ENCODE peak calls at places on chromosomes 2 and 18, in five cellular contexts. T is A549, X is HepG2, Y is GM12878, H is K562. F is an unnamed sample. For H3K9me3, the result is how much of the 10 kb centered on the place peaks cover.

GRCh38 chr2:235105821-235106359 is 154.1 kb downstream of the SH3BP4 start:
- DNase-seq in T (no peak), X (peak), Y (no peak), H (no peak), F (no peak)

GRCh38 chr2:177064417-177064816 is 148.2 kb upstream of the HNRNPA3 start:
- DNase-seq in T (no peak), X (no peak), Y (no peak), H (no peak), F (no peak)

GRCh38 chr18:12027046-12027445 is 45.7 kb downstream of the IMPA2 start:
- DNase-seq in T (no peak), X (no peak), Y (no peak), H (no peak), F (no peak)

GRCh38 chr2:44651974-44652373 is 289.5 kb upstream of the SIX3 start:
- DNase-seq in T (no peak), X (no peak), Y (no peak), H (no peak), F (no peak)

GRCh38 chr18:53380063-53380639 is 844.3 kb downstream of the MBD2 start:
- DNase-seq in T (peak), X (peak), Y (peak), H (peak), F (no peak)

GRCh38 chr2:32805104-32806095 is 141.4 kb upstream of the LTBP1 start:
- DNase-seq in T (peak), X (peak), Y (no peak), H (peak), F (no peak)

GRCh38 chr2:130354135-130354420 is 1.8 kb upstream of the PTPN18 start:
- DNase-seq in T (no peak), X (no peak), Y (no peak), H (no peak), F (peak)

GRCh38 chr2:231318436-231318835 is 77.1 kb upstream of the B3GNT7 start:
- DNase-seq in T (no peak), X (no peak), Y (no peak), H (no peak), F (no peak)

GRCh38 chr18:44178476-44178875 is 502.2 kb upstream of the SETBP1 start:
- DNase-seq in T (no peak), X (no peak), Y (no peak), H (no peak), F (no peak)

GRCh38 chr2:168470880-168471475 is 14.9 kb downstream of the CERS6 start:
- DNase-seq in T (no peak), X (no peak), Y (no peak), H (no peak), F (no peak)

GRCh38 chr2:12534646-12535263 is 182.0 kb upstream of the TRIB2 start:
- DNase-seq in T (no peak), X (no peak), Y (no peak), H (no peak), F (no peak)

GRCh38 chr2:70767094-70767698 is 804 bp downstream of the ADD2 start:
- DNase-seq in T (peak), X (no peak), Y (no peak), H (peak), F (peak)

GRCh38 chr2:25161055-25161781 is 7.2 kb downstream of the POMC start:
- DNase-seq in T (no peak), X (no peak), Y (no peak), H (no peak), F (no peak)

GRCh38 chr2:102027036-102027702 is 35.4 kb downstream of the IL1R2 start:
- DNase-seq in T (no peak), X (no peak), Y (no peak), H (no peak), F (no peak)

GRCh38 chr2:229489016-229489415 is 217.9 kb upstream of the PID1 start:
- DNase-seq in T (no peak), X (no peak), Y (no peak), H (no peak), F (no peak)

GRCh38 chr18:48441405-48441881 is 32.3 kb upstream of the ZBTB7C start:
- DNase-seq in T (no peak), X (no peak), Y (no peak), H (no peak), F (no peak)

GRCh38 chr2:107258538-107258937 is 372.6 kb upstream of the ST6GAL2 start:
- DNase-seq in T (no peak), X (no peak), Y (no peak), H (no peak), F (no peak)

DNA sequence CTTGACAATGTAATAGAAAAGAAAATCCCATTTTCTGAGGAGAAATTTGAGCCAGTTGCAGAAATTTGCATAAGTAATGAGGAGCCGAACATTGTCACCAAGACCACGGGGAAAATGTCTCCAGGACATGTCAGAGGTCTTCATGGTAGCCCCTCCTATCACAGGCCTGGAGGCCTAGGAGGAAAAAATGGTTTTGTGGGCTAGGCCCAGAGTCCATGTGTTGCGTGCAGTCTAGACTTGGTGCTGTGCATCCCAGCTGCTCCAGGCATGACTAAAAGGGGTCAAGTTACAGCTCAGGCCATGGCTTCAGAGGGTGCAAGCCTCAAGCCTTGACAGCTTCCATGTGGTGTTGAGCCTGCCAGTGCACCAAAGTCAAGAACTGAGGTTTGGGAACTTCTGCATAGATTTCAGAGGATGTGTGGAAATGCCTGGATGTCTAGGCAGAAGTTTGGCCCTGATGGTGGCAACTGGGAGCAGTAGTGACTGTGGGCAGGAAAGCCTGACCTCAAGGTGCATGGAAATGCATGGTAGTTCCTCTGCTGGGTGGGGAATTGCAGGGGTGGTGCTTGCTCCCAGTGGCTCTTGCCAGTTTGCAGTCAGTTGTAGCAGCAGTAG is 41.9 kb upstream of the CCDC195 start:
- DNase-seq in T (no peak), X (no peak), Y (no peak), H (no peak), F (no peak)
- H3K9me3 ChIP-seq in T (under half), X (under half), Y (under half), H (under half), F (under half)

GRCh38 chr18:51211552-51211951 is 14.1 kb upstream of the MEX3C start:
- DNase-seq in T (no peak), X (peak), Y (peak), H (peak), F (no peak)
- TF ChIP-seq KDM1A in T (no peak), X (no peak), Y (no peak), H (no peak), F (no peak)

DNA sequence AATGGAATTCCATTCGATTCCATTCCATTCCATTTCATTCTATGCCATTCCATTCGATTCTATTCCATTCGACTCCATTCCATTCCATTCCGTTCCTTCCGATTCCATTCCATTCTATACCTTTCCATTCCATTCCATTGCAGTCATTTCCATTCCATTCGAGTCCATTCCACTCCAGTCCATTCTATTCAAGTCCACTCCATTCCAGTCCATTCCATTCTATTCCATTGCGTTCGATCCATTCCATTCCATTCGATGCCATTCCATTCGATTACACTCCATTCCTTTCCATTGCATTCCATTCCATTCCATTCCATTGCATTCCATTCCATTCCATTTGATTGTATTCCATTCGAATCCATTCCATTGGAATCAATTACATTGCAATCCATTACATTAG is 1119.8 kb downstream of the RPIA start:
- DNase-seq in T (no peak), X (no peak), Y (no peak), H (no peak), F (no peak)
- H3K9me3 ChIP-seq in T (under half), X (under half), Y (under half), H (under half), F (half or more)

GRCh38 chr2:120440521-120441350 is 94.8 kb downstream of the INHBB start:
- DNase-seq in T (no peak), X (no peak), Y (no peak), H (no peak), F (no peak)

GRCh38 chr2:120441351-120441700 is 95.4 kb downstream of the INHBB start:
- DNase-seq in T (no peak), X (no peak), Y (no peak), H (no peak), F (no peak)

GRCh38 chr2:120442541-120442922 is 96.6 kb downstream of the INHBB start:
- DNase-seq in T (no peak), X (no peak), Y (no peak), H (no peak), F (no peak)

GRCh38 chr2:120442923-120443571 is 97.1 kb downstream of the INHBB start:
- DNase-seq in T (no peak), X (no peak), Y (no peak), H (peak), F (peak)

GRCh38 chr2:120441744-120442471 is 96.0 kb downstream of the INHBB start:
- DNase-seq in T (no peak), X (peak), Y (no peak), H (no peak), F (no peak)
- TF ChIP-seq KDM1A in T (no peak), X (no peak), Y (no peak), H (no peak), F (no peak)

DNA sequence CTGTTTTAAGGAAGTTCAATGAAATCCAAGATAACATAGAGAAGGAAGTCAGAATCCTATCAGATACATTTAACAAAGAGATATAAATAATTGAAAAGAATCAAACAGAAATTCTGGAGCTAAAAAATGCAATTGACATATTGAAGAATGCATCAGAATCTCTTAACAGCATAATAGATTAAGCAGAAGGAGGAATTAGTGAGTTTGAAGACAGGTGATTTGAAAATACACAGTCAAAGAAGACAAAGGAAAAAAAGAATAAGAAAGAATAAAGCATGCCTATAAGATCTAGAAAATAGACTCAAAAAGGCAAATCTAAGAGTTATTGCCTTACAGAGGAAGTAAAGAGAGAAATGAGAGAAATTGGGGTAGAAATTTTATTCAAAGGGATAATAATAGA is 204.1 kb downstream of the SS18 start:
- DNase-seq in T (no peak), X (no peak), Y (no peak), H (no peak), F (no peak)
- H3K9me3 ChIP-seq in T (under half), X (under half), Y (under half), H (under half), F (under half)

GRCh38 chr2:241272298-241272721 is 43.2 kb downstream of the HDLBP start:
- DNase-seq in T (no peak), X (no peak), Y (no peak), H (peak), F (no peak)
- TF ChIP-seq KDM1A in T (no peak), X (no peak), Y (no peak), H (no peak), F (no peak)

GRCh38 chr2:2846379-2847130 is 515.5 kb upstream of the MYT1L start:
- DNase-seq in T (no peak), X (no peak), Y (no peak), H (no peak), F (no peak)
- H3K9me3 ChIP-seq in T (under half), X (under half), Y (under half), H (under half), F (under half)